ENCODE peak calls at places on chromosomes 12 and 14, in four cellular contexts. K is CD8-positive, alpha-beta memory T cell; I is Caco-2; D is SK-N-SH. C is an unnamed sample.

GRCh38 chr14:61661471-61661988 is 33.8 kb upstream of the HIF1A start:
- DNase-seq in D (no peak), K (no peak), I (no peak), C (peak; percentile 53)

GRCh38 chr12:84661732-84662326 is 250.8 kb downstream of the SLC6A15 start:
- DNase-seq in D (no peak), I (no peak), K (no peak), C (peak; percentile 32)

GRCh38 chr14:70662816-70663215 is 21.1 kb downstream of the TTC9 start:
- DNase-seq in D (no peak), I (no peak), K (no peak), C (no peak)

GRCh38 chr14:73783107-73783727 is 68.4 kb upstream of the PTGR2 start:
- DNase-seq in D (no peak), K (no peak), I (peak; percentile 52), C (no peak)

GRCh38 chr14:100401031-100401692 is 78.0 kb downstream of the SLC25A47 start:
- DNase-seq in I (no peak), K (no peak), D (peak; percentile 66), C (no peak)

GRCh38 chr12:41681898-41682297 is 462.8 kb downstream of the GXYLT1 start:
- DNase-seq in K (no peak), D (no peak), I (no peak), C (no peak)

GRCh38 chr12:23631991-23632390 is 317.5 kb downstream of the SOX5 start:
- DNase-seq in D (no peak), I (no peak), K (no peak), C (no peak)

GRCh38 chr14:36580856-36581831 is 1.3 kb downstream of the NKX2-8 start:
- DNase-seq in D (peak; percentile 43), K (no peak), I (peak; percentile 46), C (peak; percentile 80)

GRCh38 chr14:68782091-68782981 is 10.5 kb downstream of the ZFP36L1 start:
- DNase-seq in D (no peak), I (no peak), K (no peak), C (no peak)

GRCh38 chr12:62434504-62435336 is 31.9 kb upstream of the MON2 start:
- DNase-seq in D (peak; percentile 25), I (peak; percentile 43), K (no peak), C (no peak)

GRCh38 chr12:9711664-9712063 is 21.2 kb downstream of the CLECL1 start:
- DNase-seq in K (no peak), I (no peak), D (no peak), C (no peak)

GRCh38 chr14:101177301-101178055 is 274.0 kb upstream of the RTL1 start:
- DNase-seq in D (peak; percentile 21), K (no peak), I (no peak), C (no peak)

GRCh38 chr12:40078201-40078730 is 27.6 kb downstream of the SLC2A13 start:
- DNase-seq in D (no peak), I (no peak), K (no peak), C (peak; percentile 16)

GRCh38 chr14:56120091-56120632 is 2.0 kb downstream of the PELI2 start:
- DNase-seq in I (no peak), K (no peak), D (peak; percentile 15), C (no peak)

GRCh38 chr12:128817115-128818015 is 6.4 kb downstream of the SLC15A4 start:
- DNase-seq in K (no peak), I (no peak), D (peak; percentile 46), C (peak; percentile 60)

GRCh38 chr14:49865431-49865859 is 12.9 kb upstream of the NEMF start:
- DNase-seq in D (peak; percentile 54), I (peak; percentile 82), K (peak; percentile 68), C (peak; percentile 56)

GRCh38 chr14:82636426-82636825 is 1102.8 kb upstream of the SEL1L start:
- DNase-seq in I (no peak), D (no peak), K (no peak), C (no peak)

GRCh38 chr12:121448771-121449315 is 48.9 kb downstream of the RNF34 start:
- DNase-seq in D (no peak), I (no peak), K (no peak), C (no peak)

GRCh38 chr14:59055439-59056045 is 132.9 kb upstream of the DAAM1 start:
- DNase-seq in D (peak; percentile 65), I (peak; percentile 37), K (no peak), C (peak; percentile 31)

GRCh38 chr12:121966959-121967358 is 48.6 kb downstream of the CFAP251 start:
- DNase-seq in K (no peak), D (no peak), I (no peak), C (no peak)

GRCh38 chr12:121697093-121697698 is 15.4 kb upstream of the TMEM120B start:
- DNase-seq in D (peak; percentile 51), K (no peak), I (peak; percentile 59), C (no peak)

GRCh38 chr14:63276492-63277342 is 42.0 kb downstream of the GPHB5 start:
- DNase-seq in D (peak; percentile 48), I (peak; percentile 35), K (no peak), C (peak; percentile 65)

GRCh38 chr12:48105321-48105866 is 485 bp downstream of the SENP1 start:
- DNase-seq in D (no peak), I (no peak), K (peak; percentile 49), C (peak; percentile 53)

GRCh38 chr14:58637391-58638230 is at the start of gene DACT1:
- DNase-seq in K (no peak), I (peak; percentile 55), D (peak; percentile 82), C (no peak)

GRCh38 chr14:52950898-52951729 is at the start of gene FERMT2:
- DNase-seq in D (peak; percentile 98), K (peak; percentile 5), I (peak; percentile 96), C (peak; percentile 75)

GRCh38 chr12:132456186-132456943 is 33.6 kb upstream of the FBRSL1 start:
- DNase-seq in I (no peak), K (no peak), D (no peak), C (no peak)

GRCh38 chr12:53098354-53098981 is 1.0 kb downstream of the IGFBP6 start:
- DNase-seq in D (no peak), I (no peak), K (no peak), C (peak; percentile 77)

DNA sequence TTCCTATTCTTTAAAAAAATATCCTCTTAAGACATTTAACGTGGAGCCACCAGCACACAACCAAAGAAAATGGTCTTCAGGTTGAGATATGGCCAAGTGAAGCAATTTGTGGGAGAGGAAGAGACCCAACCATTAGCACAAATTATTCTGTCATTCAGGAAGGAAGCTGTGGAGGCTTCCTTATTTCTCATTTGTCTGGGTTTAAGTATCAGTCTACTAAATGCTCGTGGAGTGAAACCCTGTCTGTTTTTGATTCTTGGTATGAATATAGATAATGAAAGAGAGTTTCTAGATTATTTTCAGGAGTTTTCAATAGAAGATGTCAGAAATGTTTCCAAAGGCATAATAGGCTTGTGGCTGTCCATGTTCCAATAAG is 125.1 kb downstream of the GPR65 start:
- DNase-seq in I (no peak), K (no peak), D (no peak), C (no peak)
- H3K4me3 ChIP-seq in I (no peak overlapping the region), K (no peak overlapping the region), D (no peak overlapping the region), C (no peak overlapping the region)

GRCh38 chr12:32270818-32271710 is 128.3 kb upstream of the FGD4 start:
- DNase-seq in K (no peak), I (peak; percentile 82), D (peak; percentile 30), C (no peak)

GRCh38 chr12:32273063-32273521 is 126.3 kb upstream of the FGD4 start:
- DNase-seq in K (no peak), I (no peak), D (no peak), C (no peak)

GRCh38 chr12:32272465-32272864 is 126.9 kb upstream of the FGD4 start:
- DNase-seq in K (no peak), I (peak; percentile 61), D (no peak), C (no peak)

GRCh38 chr12:32274665-32275064 is 124.7 kb upstream of the FGD4 start:
- DNase-seq in I (no peak), K (no peak), D (no peak), C (no peak)

DNA sequence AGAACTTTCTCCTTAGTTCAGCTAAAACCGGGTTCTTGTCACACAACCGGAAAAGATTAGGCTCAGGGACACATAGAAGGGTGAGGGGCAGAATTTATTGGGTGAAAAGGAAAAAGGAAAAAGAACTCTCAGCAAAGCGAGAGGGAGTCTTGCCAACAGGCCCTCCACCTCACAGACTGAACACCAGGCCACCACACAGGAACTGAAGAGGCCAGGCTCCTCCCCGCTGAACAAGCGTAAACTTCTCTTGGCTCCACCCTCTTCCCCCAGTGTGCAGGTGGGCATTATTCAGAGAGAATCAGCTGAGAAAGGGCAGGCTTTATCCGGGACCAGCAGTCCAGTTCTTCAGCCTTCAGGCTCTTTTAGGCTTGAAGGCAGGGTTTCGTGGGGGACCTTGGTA is 125.6 kb upstream of the FGD4 start:
- DNase-seq in I (peak; percentile 35), D (no peak), K (no peak), C (no peak)
- H3K4me3 ChIP-seq in I (no peak overlapping the region), D (no peak overlapping the region), K (peak overlapping the region; percentile 34), C (no peak overlapping the region)

GRCh38 chr14:23378612-23379220 is 1.9 kb downstream of the CMTM5 start:
- DNase-seq in K (no peak), D (no peak), I (no peak), C (no peak)

GRCh38 chr14:23375527-23376251 is 1.2 kb upstream of the CMTM5 start:
- DNase-seq in I (no peak), K (no peak), D (no peak), C (no peak)

GRCh38 chr14:23377873-23378563 is 1.2 kb downstream of the CMTM5 start:
- DNase-seq in K (no peak), D (no peak), I (no peak), C (no peak)

GRCh38 chr14:23377201-23377550 is 330 bp downstream of the CMTM5 start:
- DNase-seq in D (no peak), K (no peak), I (no peak), C (no peak)

DNA sequence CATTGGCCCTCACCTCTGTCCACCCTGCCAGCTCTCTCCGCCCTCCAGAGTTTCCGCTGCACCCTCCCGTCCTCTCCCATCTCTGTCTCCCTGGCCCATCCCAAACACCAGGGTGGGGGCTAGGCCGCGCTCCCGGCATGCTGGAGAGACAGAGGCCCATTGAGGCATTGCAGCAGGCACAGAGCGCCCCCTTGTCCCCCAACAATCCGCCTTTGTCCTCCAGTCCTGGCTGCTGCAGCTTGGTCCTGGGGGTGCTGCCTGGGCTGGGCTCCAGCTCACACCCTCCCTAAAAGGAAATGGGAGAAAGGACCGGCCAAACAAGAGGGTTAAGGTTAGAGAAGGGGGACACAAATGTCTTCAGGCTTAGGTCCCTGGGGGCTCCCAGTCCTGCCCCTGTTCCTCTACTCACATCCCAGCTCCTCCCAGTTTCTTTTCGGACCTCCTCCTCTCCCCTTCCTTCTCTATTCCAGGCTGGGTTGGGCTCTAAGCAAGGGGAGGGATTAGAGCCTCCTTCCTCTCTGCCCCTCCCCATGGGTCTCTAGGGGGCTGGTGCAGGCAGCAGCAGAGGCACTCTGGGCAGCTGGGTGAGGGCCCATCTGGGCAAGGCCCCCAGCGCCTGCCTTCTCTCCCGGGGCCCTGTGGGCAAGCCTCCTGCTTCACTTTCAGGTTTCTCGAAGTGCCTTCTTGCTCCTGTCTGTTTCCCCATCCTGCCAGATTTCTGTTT is at the start of gene CMTM5:
- DNase-seq in K (no peak), D (no peak), I (no peak), C (no peak)
- H3K4me3 ChIP-seq in K (no peak within 1 kb of the TSS), D (no peak within 1 kb of the TSS), I (no peak within 1 kb of the TSS), C (no peak within 1 kb of the TSS)

DNA sequence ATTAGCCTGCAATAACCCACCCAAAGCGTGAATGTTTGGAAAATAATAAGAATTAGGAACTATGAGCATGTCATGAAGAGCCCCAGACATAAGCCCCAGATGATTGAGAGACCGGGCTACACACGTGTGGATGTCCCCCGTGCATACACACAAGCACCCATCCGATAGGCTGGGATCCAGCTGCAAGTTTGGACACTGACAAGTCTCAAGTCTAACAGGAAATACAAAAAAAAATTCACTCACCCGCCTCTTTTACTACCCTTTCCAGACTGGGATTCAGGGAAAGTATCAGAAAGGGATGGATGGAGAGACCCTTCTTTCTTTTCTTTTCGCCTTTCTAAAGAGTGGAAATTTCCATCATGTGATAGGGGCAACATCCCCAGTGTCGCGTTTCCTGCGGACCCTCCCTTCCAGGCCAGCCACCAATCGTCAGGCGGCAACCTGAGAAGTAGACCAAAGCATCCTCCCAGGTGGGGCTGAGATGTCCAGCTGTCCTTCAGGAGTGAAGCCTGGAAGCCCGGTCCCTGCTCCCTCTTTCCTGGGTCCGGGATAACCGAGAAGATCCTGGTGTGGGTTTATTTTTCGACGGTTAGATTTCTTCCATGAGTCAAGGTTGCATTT is 6.4 kb upstream of the SLC38A4 start:
- DNase-seq in D (no peak), K (no peak), I (peak; percentile 30), C (no peak)
- H3K4me3 ChIP-seq in D (peak overlapping the region; percentile 50), K (no peak overlapping the region), I (peak overlapping the region; percentile 42), C (no peak overlapping the region)